ENCODE peak calls at places on chromosomes 11 and 22, in four cellular contexts. V is M059J, Z is posterior cingulate gyrus, D is H54. F is an unnamed sample.

GRCh38 chr11:36268337-36268931 is 20.8 kb downstream of the COMMD9 start:
- DNase-seq in V (no peak), Z (no peak), D (no peak), F (no peak)

GRCh38 chr11:109853156-109853776 is 239.9 kb upstream of the ZC3H12C start:
- DNase-seq in V (peak), Z (no peak), D (no peak), F (peak)

GRCh38 chr11:84437129-84438123 is 1151.3 kb upstream of the CCDC90B start:
- DNase-seq in V (no peak), Z (peak), D (no peak), F (no peak)

GRCh38 chr22:31578171-31578570 is 81.8 kb downstream of the SFI1 start:
- DNase-seq in V (no peak), Z (no peak), D (no peak), F (no peak)

GRCh38 chr11:43222215-43222614 is 89.6 kb upstream of the API5 start:
- DNase-seq in V (peak), Z (no peak), D (peak), F (no peak)

GRCh38 chr22:19814428-19814827 is 40.2 kb downstream of the GNB1L start:
- DNase-seq in V (no peak), Z (no peak), D (no peak), F (no peak)

GRCh38 chr22:37563153-37564081 is 3.1 kb downstream of the CDC42EP1 start:
- DNase-seq in V (peak), Z (peak), D (peak), F (no peak)

GRCh38 chr11:1557904-1558831 is 13.9 kb downstream of the DUSP8 start:
- DNase-seq in V (peak), Z (no peak), D (peak), F (no peak)

GRCh38 chr22:20153945-20154344 is 3.1 kb upstream of the CCDC188 start:
- DNase-seq in V (no peak), Z (no peak), D (no peak), F (peak)

GRCh38 chr11:31805629-31806185 is 5.4 kb downstream of the PAX6 start:
- DNase-seq in V (no peak), Z (no peak), D (no peak), F (no peak)

GRCh38 chr11:18802381-18803257 is 11.0 kb upstream of the PTPN5 start:
- DNase-seq in V (peak), Z (peak), D (peak), F (peak)

GRCh38 chr11:130023204-130023603 is 20.6 kb upstream of the PRDM10 start:
- DNase-seq in V (peak), Z (no peak), D (peak), F (no peak)

GRCh38 chr11:78226684-78227680 is 38.3 kb downstream of the USP35 start:
- DNase-seq in V (peak), Z (no peak), D (no peak), F (no peak)

F was measured in HuH-7.